ENCODE peak calls at places on chromosomes 4 and X, in six cellular contexts. V is effector memory CD4-positive, alpha-beta T cell; E is Panc1; N is fibroblast of lung; B is ascending aorta; T is pancreas. K is an unnamed sample. For H3K4me1, the result is how much of the 10 kb centered on the place peaks cover.

GRCh38 chr4:178165251-178165650 is 723.0 kb upstream of the AGA start:
- DNase-seq in E (no peak), N (no peak), V (no peak), T (no peak), B (no peak), K (no peak)

GRCh38 chrX:78945186-78945912 is at the start of gene P2RY10:
- DNase-seq in T (no peak), N (no peak), E (no peak), V (peak), B (no peak), K (no peak)

GRCh38 chr4:6448476-6449170 is 23.8 kb downstream of the PPP2R2C start:
- DNase-seq in T (no peak), B (no peak), V (no peak), N (no peak), E (no peak), K (no peak)

GRCh38 chr4:152686452-152687013 is 6.7 kb upstream of the TMEM154 start:
- DNase-seq in T (no peak), B (no peak), N (no peak), E (no peak), V (no peak), K (no peak)

GRCh38 chrX:26557691-26558321 is 341.8 kb downstream of the MAGEB5 start:
- DNase-seq in N (no peak), B (no peak), T (no peak), E (no peak), V (no peak), K (no peak)

GRCh38 chrX:130393451-130394074 is 8.1 kb upstream of the GPR119 start:
- DNase-seq in V (no peak), B (no peak), N (peak), T (peak), E (peak), K (peak)

GRCh38 chrX:118215346-118215745 is 98.7 kb upstream of the KLHL13 start:
- DNase-seq in E (no peak), T (no peak), N (no peak), B (no peak), V (no peak), K (no peak)

GRCh38 chr4:40053161-40053560 is 3.5 kb upstream of the N4BP2 start:
- DNase-seq in N (no peak), V (no peak), T (peak), B (no peak), E (no peak), K (no peak)

DNA sequence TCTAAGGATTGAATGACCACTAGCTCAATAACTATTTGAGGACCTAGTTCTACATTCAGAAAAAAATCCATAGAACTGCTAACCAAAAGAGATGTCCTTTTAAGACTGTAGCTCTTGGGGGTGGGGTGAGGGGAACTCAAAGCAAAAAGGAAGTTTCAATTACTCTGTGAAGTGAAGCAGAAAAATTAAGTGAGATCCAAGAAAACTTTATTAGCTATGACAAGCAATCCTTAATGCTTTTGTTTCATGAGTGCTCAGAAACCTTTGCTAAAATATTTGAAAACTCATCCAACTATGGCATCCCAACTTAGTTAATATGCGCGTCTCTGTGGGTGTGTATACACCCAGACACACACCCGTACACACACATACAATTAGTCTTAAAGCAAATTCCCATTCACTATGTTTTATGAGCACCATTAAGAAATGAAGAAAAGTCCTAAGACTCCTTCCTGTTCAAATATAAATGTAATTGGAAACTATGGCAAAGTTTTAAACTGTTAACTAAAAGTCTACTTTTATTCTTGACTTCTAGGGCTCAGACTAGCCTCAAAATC is 44.5 kb downstream of the GPC4 start:
- DNase-seq in T (no peak), N (no peak), B (no peak), E (no peak), V (no peak), K (no peak)
- H3K4me1 ChIP-seq in T (under half), N (under half), B (under half), E (under half), V (under half), K (under half)

GRCh38 chr4:4857809-4858508 is 1.5 kb upstream of the MSX1 start:
- DNase-seq in T (no peak), N (no peak), V (no peak), E (no peak), B (no peak), K (no peak)
- H3K4me1 ChIP-seq in T (under half), N (under half), V (under half), E (under half), B (under half), K (under half)

GRCh38 chr4:183397741-183398297 is 46.6 kb upstream of the CDKN2AIP start:
- DNase-seq in N (no peak), B (no peak), V (no peak), T (no peak), E (no peak), K (no peak)

GRCh38 chr4:183394166-183394951 is 50.1 kb upstream of the CDKN2AIP start:
- DNase-seq in E (no peak), N (no peak), B (no peak), V (no peak), T (no peak), K (no peak)

GRCh38 chr4:183395395-183395794 is 49.0 kb upstream of the CDKN2AIP start:
- DNase-seq in B (no peak), E (no peak), T (no peak), N (no peak), V (no peak), K (no peak)

GRCh38 chr4:183398298-183399129 is 45.9 kb upstream of the CDKN2AIP start:
- DNase-seq in V (peak), T (peak), E (no peak), B (peak), N (peak), K (peak)

DNA sequence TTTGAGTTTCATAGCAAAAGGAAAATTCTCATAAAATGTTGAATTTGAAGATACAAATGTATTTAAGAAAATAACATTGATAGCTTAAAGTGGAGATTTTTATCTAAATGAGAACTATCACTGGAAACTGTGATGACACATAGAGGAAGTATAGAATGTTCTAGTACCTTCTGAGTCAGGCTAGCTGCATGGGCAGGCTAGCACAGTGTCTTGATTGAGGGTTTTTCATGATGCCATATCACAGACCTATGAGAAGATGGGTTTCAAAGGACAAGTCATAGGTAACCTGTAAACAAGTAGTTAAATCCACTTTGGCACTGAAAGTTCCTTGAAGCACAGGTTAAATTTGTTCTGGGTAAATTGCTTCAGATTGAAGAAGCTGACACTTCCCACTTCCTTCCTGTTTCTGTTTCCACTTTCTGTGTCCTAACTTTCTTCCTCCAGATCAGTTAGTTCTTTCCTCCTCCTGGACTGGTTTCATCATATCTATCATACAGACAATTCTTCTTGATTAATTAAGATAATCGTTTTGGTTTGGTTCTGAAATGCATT is 48.2 kb upstream of the CDKN2AIP start:
- DNase-seq in B (no peak), V (no peak), T (no peak), N (no peak), E (no peak), K (no peak)
- H3K4me1 ChIP-seq in B (under half), V (under half), T (under half), N (under half), E (under half), K (under half)

GRCh38 chr4:184383497-184384055 is 90.8 kb downstream of the IRF2 start:
- DNase-seq in B (peak), N (peak), V (no peak), T (no peak), E (peak), K (no peak)
- H3K4me1 ChIP-seq in B (under half), N (under half), V (under half), T (under half), E (under half), K (under half)